ENCODE peak calls at places on chromosomes 12 and 14, in six cellular contexts. One of them, this sample, is unnamed.

GRCh38 chr14:91232052-91232451 is 12.5 kb downstream of the GPR68 start:
- DNase-seq in neural progenitor cell: no peak
- DNase-seq in body of pancreas: no peak
- DNase-seq in MM.1S: no peak
- DNase-seq in fibroblast of lung: no peak
- DNase-seq in BJ: no peak
- DNase-seq in this sample: no peak

GRCh38 chr14:84282618-84283017 is 1247.3 kb upstream of the FLRT2 start:
- DNase-seq in BJ: no peak
- DNase-seq in body of pancreas: no peak
- DNase-seq in neural progenitor cell: no peak
- DNase-seq in MM.1S: peak; percentile 63
- DNase-seq in fibroblast of lung: no peak
- DNase-seq in this sample: no peak

GRCh38 chr14:71400821-71401447 is 493.7 kb downstream of the PCNX1 start:
- DNase-seq in body of pancreas: no peak
- DNase-seq in fibroblast of lung: peak; percentile 47
- DNase-seq in BJ: no peak
- DNase-seq in MM.1S: no peak
- DNase-seq in neural progenitor cell: no peak
- DNase-seq in this sample: no peak

GRCh38 chr12:75390156-75390898 is 562 bp upstream of the GLIPR1L2 start:
- DNase-seq in fibroblast of lung: no peak
- DNase-seq in neural progenitor cell: no peak
- DNase-seq in body of pancreas: no peak
- DNase-seq in MM.1S: peak; percentile 9
- DNase-seq in BJ: no peak
- DNase-seq in this sample: no peak

GRCh38 chr14:81743605-81744004 is 210.0 kb upstream of the SEL1L start:
- DNase-seq in neural progenitor cell: no peak
- DNase-seq in MM.1S: no peak
- DNase-seq in BJ: no peak
- DNase-seq in body of pancreas: no peak
- DNase-seq in fibroblast of lung: no peak
- DNase-seq in this sample: no peak

GRCh38 chr12:121796855-121797751 is 3.6 kb upstream of the RHOF start:
- DNase-seq in fibroblast of lung: peak; percentile 90
- DNase-seq in neural progenitor cell: peak; percentile 95
- DNase-seq in BJ: no peak
- DNase-seq in body of pancreas: peak; percentile 100
- DNase-seq in MM.1S: no peak
- DNase-seq in this sample: no peak

GRCh38 chr14:101334656-101335055 is 226.6 kb upstream of the DIO3 start:
- DNase-seq in MM.1S: no peak
- DNase-seq in neural progenitor cell: peak; percentile 87
- DNase-seq in body of pancreas: no peak
- DNase-seq in BJ: no peak
- DNase-seq in fibroblast of lung: no peak
- DNase-seq in this sample: no peak

GRCh38 chr14:57512221-57512620 is 18.6 kb upstream of the CCDC198 start:
- DNase-seq in fibroblast of lung: peak; percentile 9
- DNase-seq in neural progenitor cell: no peak
- DNase-seq in MM.1S: no peak
- DNase-seq in BJ: no peak
- DNase-seq in body of pancreas: no peak
- DNase-seq in this sample: no peak

GRCh38 chr14:77582511-77582910 is 33.9 kb downstream of the SPTLC2 start:
- DNase-seq in neural progenitor cell: peak; percentile 89
- DNase-seq in BJ: no peak
- DNase-seq in fibroblast of lung: no peak
- DNase-seq in body of pancreas: no peak
- DNase-seq in MM.1S: no peak
- DNase-seq in this sample: no peak

GRCh38 chr12:106721931-106722330 is 52.6 kb upstream of the RIC8B start:
- DNase-seq in fibroblast of lung: no peak
- DNase-seq in BJ: no peak
- DNase-seq in neural progenitor cell: no peak
- DNase-seq in body of pancreas: no peak
- DNase-seq in MM.1S: no peak
- DNase-seq in this sample: no peak

GRCh38 chr14:96126339-96126770 is 78.3 kb upstream of the BDKRB2 start:
- DNase-seq in body of pancreas: no peak
- DNase-seq in BJ: no peak
- DNase-seq in fibroblast of lung: no peak
- DNase-seq in MM.1S: no peak
- DNase-seq in neural progenitor cell: no peak
- DNase-seq in this sample: no peak

GRCh38 chr12:100199347-100200136 is 1.1 kb upstream of the ACTR6 start:
- DNase-seq in neural progenitor cell: peak; percentile 91
- DNase-seq in body of pancreas: peak; percentile 85
- DNase-seq in MM.1S: peak; percentile 80
- DNase-seq in fibroblast of lung: peak; percentile 25
- DNase-seq in BJ: no peak
- DNase-seq in this sample: no peak

DNA sequence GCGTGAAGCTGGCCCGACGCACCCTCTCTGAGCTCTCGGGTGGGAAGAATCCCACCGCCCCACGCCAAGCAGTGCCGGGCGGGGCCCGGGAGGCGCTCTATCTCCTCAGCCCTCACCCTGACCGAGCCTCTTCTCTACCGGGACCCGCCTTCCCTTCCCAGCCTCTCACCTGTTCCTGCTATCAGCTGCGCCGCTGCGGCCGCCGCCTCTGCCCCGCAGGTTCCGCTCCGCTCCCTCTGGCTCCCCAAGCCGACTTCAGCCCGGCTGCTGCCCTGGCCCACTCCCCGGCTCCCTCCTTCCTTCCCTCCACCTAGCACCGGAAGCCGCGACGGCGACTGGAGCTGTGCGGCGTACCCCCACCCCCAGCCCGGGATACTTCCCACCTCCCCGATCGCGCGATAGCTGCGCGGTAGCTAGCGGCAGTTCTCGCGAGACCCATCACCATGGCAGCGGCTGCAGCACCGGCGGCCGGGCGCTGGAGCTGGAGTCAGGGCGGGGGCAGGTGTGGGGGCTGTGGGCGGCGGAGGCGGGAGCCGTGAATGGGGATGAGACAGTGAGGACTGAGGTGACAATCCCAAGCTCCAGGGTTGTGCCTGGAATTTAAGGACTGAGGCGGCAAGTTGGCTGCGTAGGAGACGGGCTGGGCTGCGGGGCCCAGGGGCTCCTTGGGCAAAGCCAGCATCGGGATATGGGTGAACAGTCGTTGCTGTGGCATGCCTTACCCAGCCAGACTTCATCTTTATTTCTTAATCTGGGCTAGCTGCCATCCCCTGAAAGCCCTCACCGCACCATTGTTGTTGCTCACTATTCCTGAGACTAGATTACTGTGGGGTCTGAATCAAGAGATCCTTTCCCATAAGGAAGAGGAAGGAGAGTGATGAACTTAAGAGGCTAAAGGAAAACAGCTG is at the start of gene ARF3:
- DNase-seq in MM.1S: peak; percentile 93
- DNase-seq in neural progenitor cell: peak; percentile 100
- DNase-seq in fibroblast of lung: peak; percentile 88
- DNase-seq in body of pancreas: peak; percentile 97
- DNase-seq in BJ: peak; percentile 45
- DNase-seq in this sample: no peak
- TF ChIP-seq CTCF in MM.1S: no peak
- TF ChIP-seq CTCF in neural progenitor cell: no peak
- TF ChIP-seq CTCF in fibroblast of lung: no peak
- TF ChIP-seq CTCF in body of pancreas: no peak
- TF ChIP-seq CTCF in BJ: peak; percentile 0
- TF ChIP-seq CTCF in this sample: no peak

GRCh38 chr14:51859136-51859535 is 1.3 kb upstream of the GNG2 start:
- DNase-seq in fibroblast of lung: peak; percentile 39
- DNase-seq in MM.1S: no peak
- DNase-seq in body of pancreas: no peak
- DNase-seq in neural progenitor cell: no peak
- DNase-seq in BJ: no peak
- DNase-seq in this sample: no peak

GRCh38 chr14:51862839-51863235 is 2.4 kb downstream of the GNG2 start:
- DNase-seq in MM.1S: no peak
- DNase-seq in neural progenitor cell: no peak
- DNase-seq in BJ: no peak
- DNase-seq in fibroblast of lung: no peak
- DNase-seq in body of pancreas: no peak
- DNase-seq in this sample: no peak

GRCh38 chr14:51860836-51861583 is 598 bp downstream of the GNG2 start:
- DNase-seq in body of pancreas: no peak
- DNase-seq in BJ: no peak
- DNase-seq in neural progenitor cell: no peak
- DNase-seq in fibroblast of lung: peak; percentile 62
- DNase-seq in MM.1S: no peak
- DNase-seq in this sample: no peak

GRCh38 chr14:51860164-51860835 is at the start of gene GNG2:
- DNase-seq in body of pancreas: peak; percentile 74
- DNase-seq in neural progenitor cell: peak; percentile 83
- DNase-seq in fibroblast of lung: peak; percentile 85
- DNase-seq in BJ: no peak
- DNase-seq in MM.1S: peak; percentile 45
- DNase-seq in this sample: no peak

GRCh38 chr14:51862171-51862838 is 1.9 kb downstream of the GNG2 start:
- DNase-seq in body of pancreas: no peak
- DNase-seq in neural progenitor cell: no peak
- DNase-seq in MM.1S: peak; percentile 13
- DNase-seq in fibroblast of lung: peak; percentile 17
- DNase-seq in BJ: no peak
- DNase-seq in this sample: no peak
- H3K4me3 ChIP-seq in body of pancreas: no peak overlapping the region
- H3K4me3 ChIP-seq in neural progenitor cell: peak overlapping the region; percentile 64
- H3K4me3 ChIP-seq in MM.1S: peak overlapping the region; percentile 60
- H3K4me3 ChIP-seq in fibroblast of lung: peak overlapping the region; percentile 33
- H3K4me3 ChIP-seq in BJ: peak overlapping the region; percentile 12
- H3K4me3 ChIP-seq in this sample: peak overlapping the region; percentile 9

DNA sequence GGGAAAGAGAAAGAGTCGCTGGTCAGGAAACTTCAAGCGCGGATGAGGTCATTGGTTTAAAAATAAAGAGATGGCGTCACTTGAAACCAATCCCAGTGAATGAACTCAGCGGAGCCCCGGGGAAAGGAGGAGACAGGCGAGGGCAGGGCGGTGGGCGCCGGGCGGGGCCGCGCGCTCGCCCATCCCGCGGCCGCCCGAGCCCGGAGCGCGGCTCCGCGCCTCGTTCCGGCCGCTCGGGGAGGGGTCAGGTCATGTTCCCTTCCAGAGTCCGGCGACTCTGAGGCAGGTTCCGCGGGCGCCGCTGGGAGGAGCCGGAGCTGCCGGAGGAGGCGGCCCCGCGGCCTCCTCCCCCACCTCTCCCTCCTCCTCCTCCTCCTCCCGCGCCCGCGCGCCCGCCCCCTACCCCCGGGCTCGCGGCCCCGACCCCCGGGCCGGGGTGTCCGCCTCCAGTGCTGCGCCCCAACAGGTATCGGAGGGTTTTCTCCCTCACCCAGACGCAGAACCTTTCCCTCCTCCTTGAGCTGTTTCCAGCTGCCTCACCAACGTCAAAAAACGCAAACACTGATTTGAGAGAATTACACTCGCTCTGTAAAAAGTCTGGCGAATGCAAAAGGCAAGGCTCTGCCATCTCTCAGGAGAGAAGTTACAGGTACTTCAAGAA is at the start of gene DUSP16:
- DNase-seq in MM.1S: peak; percentile 89
- DNase-seq in body of pancreas: peak; percentile 94
- DNase-seq in BJ: peak; percentile 88
- DNase-seq in neural progenitor cell: peak; percentile 98
- DNase-seq in fibroblast of lung: peak; percentile 92
- DNase-seq in this sample: peak; percentile 66
- TF ChIP-seq CTCF in MM.1S: no peak
- TF ChIP-seq CTCF in body of pancreas: peak; percentile 20
- TF ChIP-seq CTCF in BJ: peak; percentile 16
- TF ChIP-seq CTCF in neural progenitor cell: peak; percentile 27
- TF ChIP-seq CTCF in fibroblast of lung: no peak
- TF ChIP-seq CTCF in this sample: peak; percentile 22

DNA sequence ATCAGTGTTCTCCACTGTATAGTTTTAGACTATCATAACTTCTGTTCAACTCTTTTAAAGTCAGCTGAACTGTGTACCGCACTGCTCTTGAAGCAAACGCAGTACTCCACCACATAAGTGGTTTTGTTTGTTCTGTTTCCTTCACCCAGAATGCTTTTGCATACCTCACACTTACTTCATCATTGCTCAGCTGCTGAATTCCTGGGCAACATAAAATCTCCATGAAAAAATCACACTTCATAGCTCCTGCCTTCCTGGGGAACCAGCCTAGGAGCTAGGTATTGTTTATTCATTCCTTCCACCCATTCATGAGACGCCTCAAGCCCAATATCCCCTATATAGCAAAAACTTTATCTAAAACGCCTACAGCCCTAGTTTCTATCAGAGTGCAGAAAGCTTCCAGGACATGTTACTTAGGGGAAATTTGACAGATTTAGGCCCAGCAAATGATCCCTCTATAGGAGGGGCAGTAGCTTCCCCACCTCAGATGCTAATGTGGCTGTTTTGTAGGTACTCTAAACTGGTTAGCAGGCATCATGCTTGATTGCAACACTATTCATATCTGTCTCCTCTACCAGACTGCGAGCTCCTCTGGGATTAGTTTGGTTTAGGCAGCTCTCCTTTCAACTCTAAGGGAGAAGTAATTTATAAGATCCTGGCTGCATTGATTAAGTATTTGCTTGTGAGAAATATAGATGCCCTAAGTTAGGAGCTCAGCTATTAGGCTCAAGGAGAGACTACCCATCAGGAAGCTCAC is 44.5 kb downstream of the LRRC9 start:
- DNase-seq in neural progenitor cell: no peak
- DNase-seq in BJ: no peak
- DNase-seq in body of pancreas: no peak
- DNase-seq in fibroblast of lung: peak; percentile 30
- DNase-seq in MM.1S: no peak
- DNase-seq in this sample: no peak
- H3K4me3 ChIP-seq in neural progenitor cell: no peak overlapping the region
- H3K4me3 ChIP-seq in BJ: no peak overlapping the region
- H3K4me3 ChIP-seq in body of pancreas: no peak overlapping the region
- H3K4me3 ChIP-seq in fibroblast of lung: no peak overlapping the region
- H3K4me3 ChIP-seq in MM.1S: no peak overlapping the region
- H3K4me3 ChIP-seq in this sample: no peak overlapping the region

GRCh38 chr14:73851567-73852382 is at the start of gene PTGR2:
- DNase-seq in fibroblast of lung: peak; percentile 96
- DNase-seq in BJ: peak; percentile 85
- DNase-seq in neural progenitor cell: peak; percentile 99
- DNase-seq in body of pancreas: peak; percentile 96
- DNase-seq in MM.1S: peak; percentile 59
- DNase-seq in this sample: peak; percentile 73
- TF ChIP-seq CTCF in fibroblast of lung: no peak
- TF ChIP-seq CTCF in BJ: no peak
- TF ChIP-seq CTCF in neural progenitor cell: peak; percentile 6
- TF ChIP-seq CTCF in body of pancreas: no peak
- TF ChIP-seq CTCF in MM.1S: no peak
- TF ChIP-seq CTCF in this sample: no peak

This sample was measured in AG04449.